ENCODE peak calls at places on chromosomes 5 and 9, in ten cellular contexts. One of them, this sample, is unnamed.

GRCh38 chr9:121736147-121736721 is 84.8 kb downstream of the DAB2IP start:
- DNase-seq in renal cortical epithelial cell: no peak
- DNase-seq in neural crest cell: peak
- DNase-seq in activated naive CD8-positive, alpha-beta T cell treated with anti-CD3 and anti-CD28 coated beads for 36 hours: no peak
- DNase-seq in endodermal cell: peak
- DNase-seq in RCC 7860: no peak
- DNase-seq in ovary: peak
- DNase-seq in mucosa of descending colon: peak
- DNase-seq in heart left ventricle: peak
- DNase-seq in RWPE1: peak
- DNase-seq in this sample: no peak

GRCh38 chr9:70105142-70105541 is 61.5 kb downstream of the MAMDC2 start:
- DNase-seq in RCC 7860: no peak
- DNase-seq in endodermal cell: no peak
- DNase-seq in neural crest cell: no peak
- DNase-seq in RWPE1: no peak
- DNase-seq in ovary: no peak
- DNase-seq in heart left ventricle: no peak
- DNase-seq in mucosa of descending colon: no peak
- DNase-seq in renal cortical epithelial cell: no peak
- DNase-seq in activated naive CD8-positive, alpha-beta T cell treated with anti-CD3 and anti-CD28 coated beads for 36 hours: no peak
- DNase-seq in this sample: no peak

GRCh38 chr5:13664377-13664776 is 280.1 kb downstream of the DNAH5 start:
- DNase-seq in heart left ventricle: no peak
- DNase-seq in mucosa of descending colon: no peak
- DNase-seq in RCC 7860: peak
- DNase-seq in RWPE1: peak
- DNase-seq in renal cortical epithelial cell: peak
- DNase-seq in activated naive CD8-positive, alpha-beta T cell treated with anti-CD3 and anti-CD28 coated beads for 36 hours: no peak
- DNase-seq in ovary: no peak
- DNase-seq in endodermal cell: no peak
- DNase-seq in neural crest cell: no peak
- DNase-seq in this sample: no peak

GRCh38 chr9:33619666-33620404 is 95.8 kb downstream of the ANKRD18B start:
- DNase-seq in RWPE1: peak
- DNase-seq in renal cortical epithelial cell: peak
- DNase-seq in endodermal cell: peak
- DNase-seq in ovary: no peak
- DNase-seq in mucosa of descending colon: no peak
- DNase-seq in activated naive CD8-positive, alpha-beta T cell treated with anti-CD3 and anti-CD28 coated beads for 36 hours: no peak
- DNase-seq in heart left ventricle: no peak
- DNase-seq in RCC 7860: peak
- DNase-seq in neural crest cell: no peak
- DNase-seq in this sample: no peak

GRCh38 chr9:124164800-124165199 is 92.9 kb upstream of the NEK6 start:
- DNase-seq in endodermal cell: no peak
- DNase-seq in RWPE1: no peak
- DNase-seq in heart left ventricle: no peak
- DNase-seq in RCC 7860: no peak
- DNase-seq in neural crest cell: no peak
- DNase-seq in activated naive CD8-positive, alpha-beta T cell treated with anti-CD3 and anti-CD28 coated beads for 36 hours: no peak
- DNase-seq in ovary: no peak
- DNase-seq in mucosa of descending colon: no peak
- DNase-seq in renal cortical epithelial cell: no peak
- DNase-seq in this sample: no peak

GRCh38 chr9:98647236-98647635 is 61.5 kb downstream of the GABBR2 start:
- DNase-seq in ovary: no peak
- DNase-seq in RCC 7860: no peak
- DNase-seq in RWPE1: no peak
- DNase-seq in mucosa of descending colon: no peak
- DNase-seq in neural crest cell: no peak
- DNase-seq in renal cortical epithelial cell: no peak
- DNase-seq in activated naive CD8-positive, alpha-beta T cell treated with anti-CD3 and anti-CD28 coated beads for 36 hours: no peak
- DNase-seq in heart left ventricle: no peak
- DNase-seq in endodermal cell: no peak
- DNase-seq in this sample: no peak

GRCh38 chr9:93822229-93822628 is 132.9 kb downstream of the BARX1 start:
- DNase-seq in endodermal cell: peak
- DNase-seq in activated naive CD8-positive, alpha-beta T cell treated with anti-CD3 and anti-CD28 coated beads for 36 hours: no peak
- DNase-seq in RWPE1: no peak
- DNase-seq in mucosa of descending colon: no peak
- DNase-seq in RCC 7860: no peak
- DNase-seq in ovary: no peak
- DNase-seq in renal cortical epithelial cell: no peak
- DNase-seq in heart left ventricle: no peak
- DNase-seq in neural crest cell: no peak
- DNase-seq in this sample: no peak

GRCh38 chr9:19992556-19992955 is 203.7 kb upstream of the SLC24A2 start:
- DNase-seq in RCC 7860: peak
- DNase-seq in mucosa of descending colon: no peak
- DNase-seq in activated naive CD8-positive, alpha-beta T cell treated with anti-CD3 and anti-CD28 coated beads for 36 hours: peak
- DNase-seq in endodermal cell: no peak
- DNase-seq in heart left ventricle: no peak
- DNase-seq in neural crest cell: no peak
- DNase-seq in RWPE1: no peak
- DNase-seq in ovary: no peak
- DNase-seq in renal cortical epithelial cell: peak
- DNase-seq in this sample: no peak

GRCh38 chr5:82719368-82719767 is 357.8 kb downstream of the TMEM167A start:
- DNase-seq in mucosa of descending colon: no peak
- DNase-seq in activated naive CD8-positive, alpha-beta T cell treated with anti-CD3 and anti-CD28 coated beads for 36 hours: no peak
- DNase-seq in renal cortical epithelial cell: peak
- DNase-seq in RCC 7860: no peak
- DNase-seq in RWPE1: no peak
- DNase-seq in neural crest cell: no peak
- DNase-seq in endodermal cell: no peak
- DNase-seq in ovary: no peak
- DNase-seq in heart left ventricle: peak
- DNase-seq in this sample: no peak

GRCh38 chr5:157718529-157718928 is 12.7 kb upstream of the THG1L start:
- DNase-seq in RCC 7860: peak
- DNase-seq in RWPE1: peak
- DNase-seq in mucosa of descending colon: no peak
- DNase-seq in neural crest cell: no peak
- DNase-seq in endodermal cell: peak
- DNase-seq in heart left ventricle: peak
- DNase-seq in ovary: no peak
- DNase-seq in activated naive CD8-positive, alpha-beta T cell treated with anti-CD3 and anti-CD28 coated beads for 36 hours: no peak
- DNase-seq in renal cortical epithelial cell: peak
- DNase-seq in this sample: no peak

GRCh38 chr9:89872913-89873707 is 268.3 kb downstream of the GADD45G start:
- DNase-seq in RWPE1: no peak
- DNase-seq in ovary: peak
- DNase-seq in RCC 7860: no peak
- DNase-seq in renal cortical epithelial cell: no peak
- DNase-seq in heart left ventricle: peak
- DNase-seq in activated naive CD8-positive, alpha-beta T cell treated with anti-CD3 and anti-CD28 coated beads for 36 hours: no peak
- DNase-seq in endodermal cell: peak
- DNase-seq in neural crest cell: no peak
- DNase-seq in mucosa of descending colon: no peak
- DNase-seq in this sample: peak

GRCh38 chr5:176414704-176415103 is 1.6 kb downstream of the CLTB start:
- DNase-seq in mucosa of descending colon: no peak
- DNase-seq in neural crest cell: no peak
- DNase-seq in RCC 7860: no peak
- DNase-seq in activated naive CD8-positive, alpha-beta T cell treated with anti-CD3 and anti-CD28 coated beads for 36 hours: no peak
- DNase-seq in RWPE1: no peak
- DNase-seq in renal cortical epithelial cell: no peak
- DNase-seq in heart left ventricle: no peak
- DNase-seq in endodermal cell: no peak
- DNase-seq in ovary: no peak
- DNase-seq in this sample: no peak

GRCh38 chr5:176731506-176732192 is 78.7 kb upstream of the UNC5A start:
- DNase-seq in neural crest cell: no peak
- DNase-seq in RCC 7860: no peak
- DNase-seq in activated naive CD8-positive, alpha-beta T cell treated with anti-CD3 and anti-CD28 coated beads for 36 hours: no peak
- DNase-seq in endodermal cell: peak
- DNase-seq in heart left ventricle: no peak
- DNase-seq in mucosa of descending colon: no peak
- DNase-seq in RWPE1: no peak
- DNase-seq in ovary: no peak
- DNase-seq in renal cortical epithelial cell: no peak
- DNase-seq in this sample: peak

GRCh38 chr5:10459080-10460055 is 17.7 kb downstream of the ROPN1L start:
- DNase-seq in RWPE1: no peak
- DNase-seq in endodermal cell: peak
- DNase-seq in heart left ventricle: no peak
- DNase-seq in mucosa of descending colon: no peak
- DNase-seq in neural crest cell: no peak
- DNase-seq in activated naive CD8-positive, alpha-beta T cell treated with anti-CD3 and anti-CD28 coated beads for 36 hours: no peak
- DNase-seq in renal cortical epithelial cell: no peak
- DNase-seq in ovary: no peak
- DNase-seq in RCC 7860: no peak
- DNase-seq in this sample: no peak

GRCh38 chr9:31140316-31140715 is 1244.1 kb upstream of the ACO1 start:
- DNase-seq in RCC 7860: peak
- DNase-seq in neural crest cell: no peak
- DNase-seq in endodermal cell: no peak
- DNase-seq in heart left ventricle: no peak
- DNase-seq in activated naive CD8-positive, alpha-beta T cell treated with anti-CD3 and anti-CD28 coated beads for 36 hours: no peak
- DNase-seq in mucosa of descending colon: no peak
- DNase-seq in RWPE1: peak
- DNase-seq in renal cortical epithelial cell: peak
- DNase-seq in ovary: no peak
- DNase-seq in this sample: no peak

GRCh38 chr5:180604271-180604670 is 13.0 kb upstream of the SCGB3A1 start:
- DNase-seq in renal cortical epithelial cell: no peak
- DNase-seq in RWPE1: no peak
- DNase-seq in heart left ventricle: no peak
- DNase-seq in neural crest cell: no peak
- DNase-seq in endodermal cell: no peak
- DNase-seq in mucosa of descending colon: peak
- DNase-seq in ovary: no peak
- DNase-seq in activated naive CD8-positive, alpha-beta T cell treated with anti-CD3 and anti-CD28 coated beads for 36 hours: no peak
- DNase-seq in RCC 7860: no peak
- DNase-seq in this sample: peak

GRCh38 chr5:114782217-114782616 is 387.5 kb downstream of the TRIM36 start:
- DNase-seq in RCC 7860: no peak
- DNase-seq in neural crest cell: no peak
- DNase-seq in activated naive CD8-positive, alpha-beta T cell treated with anti-CD3 and anti-CD28 coated beads for 36 hours: no peak
- DNase-seq in RWPE1: no peak
- DNase-seq in heart left ventricle: no peak
- DNase-seq in renal cortical epithelial cell: no peak
- DNase-seq in mucosa of descending colon: no peak
- DNase-seq in endodermal cell: no peak
- DNase-seq in ovary: no peak
- DNase-seq in this sample: no peak

GRCh38 chr9:21677834-21678233 is 124.6 kb upstream of the MTAP start:
- DNase-seq in endodermal cell: no peak
- DNase-seq in activated naive CD8-positive, alpha-beta T cell treated with anti-CD3 and anti-CD28 coated beads for 36 hours: no peak
- DNase-seq in neural crest cell: no peak
- DNase-seq in renal cortical epithelial cell: peak
- DNase-seq in ovary: no peak
- DNase-seq in mucosa of descending colon: no peak
- DNase-seq in RCC 7860: peak
- DNase-seq in heart left ventricle: no peak
- DNase-seq in RWPE1: peak
- DNase-seq in this sample: no peak

GRCh38 chr9:37464426-37465248 is 613 bp downstream of the ZBTB5 start:
- DNase-seq in RWPE1: peak
- DNase-seq in ovary: no peak
- DNase-seq in mucosa of descending colon: peak
- DNase-seq in neural crest cell: no peak
- DNase-seq in heart left ventricle: peak
- DNase-seq in RCC 7860: peak
- DNase-seq in endodermal cell: no peak
- DNase-seq in activated naive CD8-positive, alpha-beta T cell treated with anti-CD3 and anti-CD28 coated beads for 36 hours: peak
- DNase-seq in renal cortical epithelial cell: peak
- DNase-seq in this sample: no peak

GRCh38 chr5:156409834-156410233 is 82.9 kb downstream of the SGCD start:
- DNase-seq in RWPE1: no peak
- DNase-seq in endodermal cell: no peak
- DNase-seq in mucosa of descending colon: no peak
- DNase-seq in heart left ventricle: no peak
- DNase-seq in RCC 7860: no peak
- DNase-seq in renal cortical epithelial cell: no peak
- DNase-seq in activated naive CD8-positive, alpha-beta T cell treated with anti-CD3 and anti-CD28 coated beads for 36 hours: no peak
- DNase-seq in ovary: no peak
- DNase-seq in neural crest cell: no peak
- DNase-seq in this sample: no peak

GRCh38 chr5:142674438-142675210 is 11.3 kb downstream of the FGF1 start:
- DNase-seq in RCC 7860: no peak
- DNase-seq in renal cortical epithelial cell: peak
- DNase-seq in heart left ventricle: peak
- DNase-seq in mucosa of descending colon: no peak
- DNase-seq in ovary: no peak
- DNase-seq in neural crest cell: no peak
- DNase-seq in activated naive CD8-positive, alpha-beta T cell treated with anti-CD3 and anti-CD28 coated beads for 36 hours: no peak
- DNase-seq in RWPE1: peak
- DNase-seq in endodermal cell: peak
- DNase-seq in this sample: no peak

GRCh38 chr5:177432905-177433657 is 6.6 kb downstream of the GRK6 start:
- DNase-seq in RWPE1: no peak
- DNase-seq in renal cortical epithelial cell: no peak
- DNase-seq in mucosa of descending colon: no peak
- DNase-seq in neural crest cell: no peak
- DNase-seq in RCC 7860: no peak
- DNase-seq in ovary: no peak
- DNase-seq in endodermal cell: no peak
- DNase-seq in heart left ventricle: no peak
- DNase-seq in activated naive CD8-positive, alpha-beta T cell treated with anti-CD3 and anti-CD28 coated beads for 36 hours: no peak
- DNase-seq in this sample: peak

GRCh38 chr5:172501708-172502379 is 47.5 kb upstream of the SH3PXD2B start:
- DNase-seq in RWPE1: no peak
- DNase-seq in neural crest cell: no peak
- DNase-seq in activated naive CD8-positive, alpha-beta T cell treated with anti-CD3 and anti-CD28 coated beads for 36 hours: no peak
- DNase-seq in renal cortical epithelial cell: no peak
- DNase-seq in RCC 7860: no peak
- DNase-seq in mucosa of descending colon: no peak
- DNase-seq in ovary: peak
- DNase-seq in endodermal cell: peak
- DNase-seq in heart left ventricle: peak
- DNase-seq in this sample: no peak